ENCODE peak calls at places on chromosome 19, in eight cellular contexts. U, C, E, Q, K, L, G and A are unnamed samples.

GRCh38 chr19:1090731-1091543 is 4.2 kb downstream of the POLR2E start:
- DNase-seq in L (no peak), K (no peak), G (no peak), C (no peak), Q (peak; percentile 17), U (no peak), E (no peak), A (no peak)

GRCh38 chr19:29400917-29401711 is 124.7 kb upstream of the VSTM2B start:
- DNase-seq in L (no peak), K (no peak), U (no peak), G (no peak), Q (no peak), C (no peak), E (no peak), A (no peak)

GRCh38 chr19:12784871-12785430 is 6.3 kb upstream of the JUNB start:
- DNase-seq in G (no peak), L (peak; percentile 34), Q (peak; percentile 53), C (no peak), K (no peak), E (no peak), U (peak; percentile 26), A (peak; percentile 45)

GRCh38 chr19:38679839-38680238 is 32.4 kb downstream of the ACTN4 start:
- DNase-seq in U (peak; percentile 63), K (no peak), G (no peak), Q (no peak), C (no peak), E (peak; percentile 30), L (peak; percentile 51), A (no peak)

GRCh38 chr19:12880551-12881171 is 588 bp downstream of the DNASE2 start:
- DNase-seq in E (no peak), U (peak; percentile 6), L (peak; percentile 21), C (peak; percentile 42), K (peak; percentile 39), Q (no peak), G (peak; percentile 61), A (peak; percentile 48)

GRCh38 chr19:55419624-55420236 is 12.1 kb upstream of the UBE2S start:
- DNase-seq in C (no peak), E (no peak), L (no peak), Q (no peak), K (no peak), G (no peak), U (no peak), A (no peak)

GRCh38 chr19:28710278-28710677 is 502.7 kb downstream of the UQCRFS1 start:
- DNase-seq in Q (peak; percentile 6), K (no peak), E (no peak), G (peak; percentile 70), L (peak; percentile 84), C (no peak), U (peak; percentile 67), A (peak; percentile 44)

GRCh38 chr19:52691737-52692136 is 43.1 kb downstream of the ZNF611 start:
- DNase-seq in K (no peak), C (no peak), L (no peak), U (no peak), G (no peak), Q (peak; percentile 36), E (no peak), A (no peak)

GRCh38 chr19:45613926-45614725 is 12.1 kb upstream of the GPR4 start:
- DNase-seq in K (peak; percentile 83), L (peak; percentile 93), C (no peak), U (peak; percentile 93), G (no peak), Q (peak; percentile 58), E (no peak), A (peak; percentile 81)

GRCh38 chr19:29834991-29835390 is 23.2 kb downstream of the CCNE1 start:
- DNase-seq in K (peak; percentile 60), U (no peak), L (no peak), C (no peak), Q (no peak), G (no peak), E (no peak), A (no peak)

GRCh38 chr19:30077851-30078355 is 135.9 kb downstream of the URI1 start:
- DNase-seq in C (no peak), L (no peak), K (no peak), U (no peak), G (no peak), Q (no peak), E (peak; percentile 20), A (no peak)

GRCh38 chr19:18340237-18340989 is at the start of gene PGPEP1:
- DNase-seq in G (peak; percentile 77), U (peak; percentile 41), K (peak; percentile 83), C (peak; percentile 82), Q (peak; percentile 80), L (peak; percentile 50), E (peak; percentile 84), A (peak; percentile 50)

GRCh38 chr19:1911098-1911497 is 5.9 kb downstream of the ADAT3 start:
- DNase-seq in U (no peak), K (no peak), Q (no peak), E (no peak), G (no peak), L (no peak), C (no peak), A (no peak)

GRCh38 chr19:6065685-6066365 is 44.5 kb downstream of the RFX2 start:
- DNase-seq in U (peak; percentile 30), E (no peak), K (peak; percentile 60), Q (no peak), C (peak; percentile 52), G (no peak), L (no peak), A (no peak)

GRCh38 chr19:12997967-12998940 is 3.0 kb downstream of the NFIX start:
- DNase-seq in K (no peak), L (no peak), C (no peak), Q (no peak), U (no peak), G (no peak), E (peak; percentile 50), A (no peak)

GRCh38 chr19:4431808-4432674 is 25.6 kb downstream of the UBXN6 start:
- DNase-seq in L (no peak), Q (no peak), G (no peak), U (no peak), C (no peak), E (no peak), K (no peak), A (no peak)

GRCh38 chr19:35309481-35310279 is 17.7 kb downstream of the MAG start:
- DNase-seq in Q (no peak), C (no peak), E (no peak), G (peak; percentile 84), K (no peak), U (peak; percentile 16), L (peak; percentile 47), A (no peak)

GRCh38 chr19:8610041-8610927 is at the start of gene ADAMTS10:
- DNase-seq in E (no peak), C (peak; percentile 66), L (peak; percentile 58), G (peak; percentile 69), Q (no peak), U (peak; percentile 43), K (peak; percentile 26), A (peak; percentile 40)

GRCh38 chr19:56258272-56258671 is 14.3 kb upstream of the EDDM13 start:
- DNase-seq in U (no peak), C (no peak), G (no peak), E (no peak), Q (no peak), K (no peak), L (no peak), A (no peak)

GRCh38 chr19:29478578-29479565 is 46.9 kb upstream of the VSTM2B start:
- DNase-seq in U (no peak), Q (no peak), L (no peak), G (peak; percentile 65), C (no peak), K (no peak), E (no peak), A (no peak)

GRCh38 chr19:29717051-29717450 is 2.0 kb upstream of the C19orf12 start:
- DNase-seq in U (no peak), C (no peak), E (no peak), G (no peak), L (no peak), K (no peak), Q (no peak), A (no peak)

DNA sequence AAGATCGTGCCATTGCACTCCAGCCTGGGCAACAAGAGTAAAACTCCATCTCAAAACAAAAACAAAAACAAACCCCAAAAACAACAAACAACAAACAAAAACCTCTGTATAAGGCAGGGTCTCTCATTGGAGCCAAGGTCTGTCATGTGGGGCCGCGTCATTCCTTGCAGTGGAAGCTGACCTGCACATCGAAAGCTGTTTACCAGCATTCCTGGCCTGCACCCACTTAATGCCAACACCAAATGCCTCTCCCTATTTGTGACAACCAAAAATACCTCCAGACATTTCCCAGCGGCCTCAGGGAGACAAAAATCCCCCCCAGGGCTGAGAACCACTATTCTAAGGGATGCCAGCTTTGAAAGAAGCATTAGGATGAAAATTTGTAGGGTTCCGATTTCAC is 1.2 kb downstream of the CPAMD8 start:
- DNase-seq in Q (no peak), L (no peak), E (no peak), K (no peak), G (no peak), C (no peak), U (no peak), A (no peak)
- H3K4me3 ChIP-seq in Q (no peak overlapping the region), L (no peak overlapping the region), E (no peak overlapping the region), K (no peak overlapping the region), G (peak overlapping the region; percentile 41), C (peak overlapping the region; percentile 48), U (no peak overlapping the region), A (no peak overlapping the region)

GRCh38 chr19:31353826-31354225 is 4.6 kb upstream of the TSHZ3 start:
- DNase-seq in C (no peak), G (no peak), Q (no peak), E (no peak), K (no peak), U (no peak), L (no peak), A (no peak)
- TF ChIP-seq CTCF in C (no peak), G (no peak), Q (no peak), E (no peak), K (no peak), U (no peak), L (no peak), A (no peak)

GRCh38 chr19:15419413-15420025 is 731 bp upstream of the AKAP8L start:
- DNase-seq in Q (no peak), U (no peak), G (no peak), E (peak; percentile 57), L (peak; percentile 28), C (no peak), K (no peak), A (peak; percentile 56)
- H3K4me3 ChIP-seq in Q (peak overlapping the region; percentile 34), U (peak overlapping the region; percentile 51), G (no peak overlapping the region), E (peak overlapping the region; percentile 97), L (peak overlapping the region; percentile 56), C (peak overlapping the region; percentile 87), K (peak overlapping the region; percentile 100), A (peak overlapping the region; percentile 84)

DNA sequence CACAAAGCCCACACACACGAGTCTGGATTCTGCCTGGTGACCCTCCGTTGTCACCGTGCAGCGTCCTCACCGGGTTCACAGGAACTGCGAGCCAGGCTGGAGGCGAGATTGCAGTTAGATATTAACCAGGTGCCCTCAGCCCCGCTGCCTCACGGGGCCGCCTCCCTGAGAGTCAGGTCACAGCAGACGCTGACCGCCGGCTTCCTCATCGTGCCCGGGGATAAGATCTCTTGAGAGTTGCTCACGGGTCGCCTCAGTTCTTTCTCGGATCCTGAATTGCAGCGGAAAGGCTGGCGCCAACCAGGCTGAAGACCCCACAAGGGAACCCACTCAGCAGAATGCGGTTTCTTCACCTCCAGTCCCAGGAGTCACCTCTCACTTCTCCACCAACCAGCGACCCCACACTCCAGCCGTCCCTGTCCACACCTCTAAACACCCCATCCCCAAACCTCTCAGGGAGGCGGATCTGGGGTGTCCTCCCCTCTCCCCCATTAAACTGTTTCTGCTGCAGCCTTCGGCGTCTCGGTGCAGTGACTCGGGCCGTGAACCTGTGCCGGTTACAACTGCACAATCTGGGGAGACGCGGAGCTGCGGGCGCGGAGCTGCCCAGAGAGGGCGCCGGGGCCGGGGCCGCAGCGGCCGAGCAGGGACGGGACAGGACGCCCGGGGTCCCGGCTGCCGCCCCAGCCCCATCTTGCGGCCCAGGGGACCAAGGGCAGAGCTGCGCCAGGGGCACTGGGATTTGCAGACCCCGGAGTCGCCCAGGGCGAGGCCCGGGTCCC is 591 bp downstream of the ZNF823 start:
- DNase-seq in Q (peak; percentile 51), C (peak; percentile 31), L (peak; percentile 27), E (peak; percentile 72), G (peak; percentile 64), K (peak; percentile 89), U (peak; percentile 12), A (peak; percentile 64)
- TF ChIP-seq CTCF in Q (no peak), C (peak; percentile 30), L (no peak), E (no peak), G (peak; percentile 29), K (no peak), U (peak; percentile 5), A (no peak)